ENCODE peak calls at places on chromosomes 1 and 21, in six cellular contexts. V is activated naive CD4-positive, alpha-beta T cell treated with anti-CD3 and anti-CD28 coated beads, Interleukin-2, amount 10 ng/mL, durations not matched to agents 7 days and 5 days; L is KG1; E is Ammon's horn; J is renal cortical epithelial cell; G is Calu3. A is an unnamed sample.

GRCh38 chr1:30750751-30751291 is 6.8 kb downstream of the LAPTM5 start:
- DNase-seq in V (peak), G (no peak), J (no peak), L (no peak), E (no peak), A (no peak)

GRCh38 chr1:226838456-226838855 is 32.0 kb upstream of the PSEN2 start:
- DNase-seq in G (no peak), L (no peak), E (no peak), V (no peak), J (no peak), A (no peak)

GRCh38 chr21:42456457-42456856 is 39.6 kb downstream of the RSPH1 start:
- DNase-seq in L (no peak), J (no peak), V (peak), G (no peak), E (no peak), A (no peak)

GRCh38 chr21:39720126-39720778 is 24.7 kb upstream of the IGSF5 start:
- DNase-seq in V (no peak), G (no peak), E (no peak), J (no peak), L (no peak), A (no peak)

GRCh38 chr1:229364216-229365065 is 21.6 kb upstream of the CCSAP start:
- DNase-seq in V (no peak), J (no peak), E (no peak), L (no peak), G (no peak), A (no peak)

GRCh38 chr1:87398644-87399043 is 70.0 kb downstream of the LMO4 start:
- DNase-seq in V (no peak), L (no peak), G (no peak), E (no peak), J (peak), A (no peak)

GRCh38 chr1:206742702-206743383 is 27.7 kb upstream of the IL19 start:
- DNase-seq in E (no peak), G (no peak), V (no peak), L (no peak), J (no peak), A (no peak)

GRCh38 chr1:6447016-6447817 is 18.8 kb downstream of the TNFRSF25 start:
- DNase-seq in E (no peak), V (no peak), G (no peak), L (no peak), J (no peak), A (no peak)

GRCh38 chr1:47348246-47348645 is 14.7 kb downstream of the CMPK1 start:
- DNase-seq in V (no peak), J (no peak), G (no peak), E (no peak), L (no peak), A (no peak)

GRCh38 chr21:44708866-44709425 is 2.4 kb downstream of the TSPEAR start:
- DNase-seq in G (no peak), E (no peak), J (no peak), L (no peak), V (peak), A (no peak)

GRCh38 chr1:203140076-203140475 is 12.6 kb downstream of the ADORA1 start:
- DNase-seq in L (no peak), E (no peak), G (no peak), V (no peak), J (no peak), A (no peak)

GRCh38 chr21:26637346-26637745 is 64.3 kb upstream of the CYYR1 start:
- DNase-seq in E (no peak), J (no peak), V (no peak), L (no peak), G (no peak), A (no peak)

GRCh38 chr1:176448340-176448739 is 14.6 kb upstream of the PAPPA2 start:
- DNase-seq in L (no peak), J (no peak), V (no peak), E (no peak), G (no peak), A (no peak)

GRCh38 chr1:231039161-231040018 is 664 bp downstream of the FAM89A start:
- DNase-seq in L (no peak), G (peak), V (peak), J (peak), E (no peak), A (peak)

GRCh38 chr21:34887729-34888568 is 161.2 kb downstream of the RUNX1 start:
- DNase-seq in J (peak), E (peak), V (peak), L (peak), G (peak), A (peak)

GRCh38 chr21:28776251-28776650 is 216.4 kb downstream of the LTN1 start:
- DNase-seq in V (no peak), L (no peak), E (no peak), G (no peak), J (peak), A (no peak)

GRCh38 chr1:155244368-155245162 is 10.7 kb downstream of the ENTREP3 start:
- DNase-seq in J (peak), L (peak), G (peak), E (peak), V (peak), A (peak)

GRCh38 chr1:232575524-232576040 is 54.4 kb downstream of the SIPA1L2 start:
- DNase-seq in E (no peak), L (no peak), G (no peak), J (peak), V (no peak), A (no peak)

GRCh38 chr1:244778356-244778755 is 57.1 kb upstream of the COX20 start:
- DNase-seq in V (no peak), L (no peak), G (no peak), J (peak), E (peak), A (no peak)

GRCh38 chr1:56933161-56933560 is 32.7 kb downstream of the C8B start:
- DNase-seq in L (no peak), J (no peak), V (no peak), G (no peak), E (no peak), A (no peak)

GRCh38 chr1:1307908-1308755 is at the start of the genes ACAP3 and PUSL1:
- DNase-seq in E (peak), G (peak), J (peak), L (peak), V (peak), A (peak)

GRCh38 chr21:32914424-32915070 is 111.2 kb upstream of the OLIG2 start:
- DNase-seq in G (no peak), J (no peak), E (no peak), L (no peak), V (peak), A (no peak)

GRCh38 chr1:192550922-192551534 is 24.5 kb upstream of the RGS1 start:
- DNase-seq in E (no peak), V (no peak), L (peak), G (no peak), J (peak), A (no peak)

GRCh38 chr21:36859744-36860501 is 106.5 kb downstream of the HLCS start:
- DNase-seq in G (peak), E (no peak), J (peak), L (no peak), V (peak), A (peak)

GRCh38 chr21:26570203-26570602 is 2.9 kb downstream of the CYYR1 start:
- DNase-seq in V (no peak), G (no peak), J (no peak), L (no peak), E (no peak), A (no peak)

GRCh38 chr1:76759950-76760349 is 107.3 kb upstream of the ST6GALNAC5 start:
- DNase-seq in J (peak), E (no peak), V (no peak), G (peak), L (no peak), A (peak)

GRCh38 chr1:17315542-17316130 is 7.6 kb downstream of the PADI4 start:
- DNase-seq in L (no peak), G (no peak), J (no peak), E (no peak), V (no peak), A (no peak)

GRCh38 chr1:228454238-228454637 is 32.9 kb upstream of the RNF187 start:
- DNase-seq in V (no peak), L (no peak), E (no peak), G (no peak), J (no peak), A (no peak)